ENCODE peak calls at places on chromosomes 13 and 19, in six cellular contexts. R is GM12865; A is HEK293T; Z is GM04504; J is omental fat pad; C is stimulated activated CD4-positive, alpha-beta T cell treated with anti-CD3 and anti-CD28 coated beads, Interleukin-4, amount 100 ng/mL, for 4 hours. I is an unnamed sample.
A peak's percentile ranks its signal among the peaks of the same experiment; 100 is the strongest.

GRCh38 chr13:33932765-33933406 is 114.9 kb downstream of the RFC3 start:
- DNase-seq in A (no peak), R (no peak), Z (no peak), J (no peak), C (no peak), I (no peak)

GRCh38 chr19:44748426-44749254 is at the start of gene BCL3:
- DNase-seq in R (peak; percentile 81), C (peak; percentile 63), Z (peak; percentile 54), A (peak; percentile 46), J (no peak), I (peak; percentile 77)

GRCh38 chr13:73984201-73984600 is 150.0 kb downstream of the KLF12 start:
- DNase-seq in R (no peak), Z (no peak), J (no peak), A (no peak), C (no peak), I (no peak)

GRCh38 chr19:46866407-46867132 is 5.8 kb downstream of the ARHGAP35 start:
- DNase-seq in C (no peak), A (no peak), Z (no peak), J (no peak), R (no peak), I (no peak)

GRCh38 chr19:13031917-13032623 is 36.8 kb downstream of the NFIX start:
- DNase-seq in R (no peak), J (no peak), Z (no peak), C (no peak), A (no peak), I (no peak)

GRCh38 chr13:74206061-74206561 is 71.9 kb upstream of the KLF12 start:
- DNase-seq in A (no peak), Z (peak; percentile 56), C (no peak), R (no peak), J (no peak), I (peak; percentile 72)

GRCh38 chr13:33937373-33938087 is 119.6 kb downstream of the RFC3 start:
- DNase-seq in R (no peak), C (no peak), J (no peak), Z (no peak), A (no peak), I (no peak)

GRCh38 chr13:44969858-44970484 is 19.3 kb downstream of the NUFIP1 start:
- DNase-seq in A (peak; percentile 51), R (peak; percentile 19), J (no peak), C (no peak), Z (peak; percentile 38), I (peak; percentile 28)

GRCh38 chr13:109786457-109787134 is at the start of gene IRS2:
- DNase-seq in Z (peak; percentile 76), A (peak; percentile 68), J (peak; percentile 87), R (peak; percentile 28), C (peak; percentile 93), I (peak; percentile 82)

GRCh38 chr13:109744512-109745051 is 41.8 kb downstream of the IRS2 start:
- DNase-seq in A (no peak), J (peak; percentile 35), C (no peak), Z (no peak), R (no peak), I (no peak)

GRCh38 chr13:113162783-113163685 is 4.6 kb downstream of the PROZ start:
- DNase-seq in A (no peak), J (no peak), Z (no peak), C (no peak), R (no peak), I (no peak)

GRCh38 chr13:67145950-67146349 is 84.2 kb downstream of the PCDH9 start:
- DNase-seq in Z (no peak), J (no peak), C (no peak), R (no peak), A (no peak), I (no peak)

GRCh38 chr19:6800991-6801396 is 28.5 kb downstream of the VAV1 start:
- DNase-seq in J (no peak), A (no peak), R (no peak), C (no peak), Z (peak; percentile 7), I (peak; percentile 98)

GRCh38 chr13:21557995-21558394 is 46.0 kb downstream of the MICU2 start:
- DNase-seq in Z (peak; percentile 8), R (peak; percentile 25), J (no peak), A (peak; percentile 8), C (no peak), I (no peak)

GRCh38 chr13:89925107-89925506 is 1422.4 kb upstream of the MIR17HG start:
- DNase-seq in R (peak; percentile 3), C (no peak), Z (no peak), A (peak; percentile 63), J (no peak), I (peak; percentile 18)

GRCh38 chr13:25286308-25286968 is 850 bp downstream of the MTMR6 start:
- DNase-seq in C (peak; percentile 19), A (peak; percentile 21), R (peak; percentile 69), Z (no peak), J (no peak), I (no peak)

GRCh38 chr13:57740719-57741118 is 109.2 kb downstream of the PCDH17 start:
- DNase-seq in R (no peak), A (no peak), C (no peak), Z (no peak), J (no peak), I (no peak)

GRCh38 chr19:50994129-50994528 is 7.3 kb downstream of the KLK8 start:
- DNase-seq in Z (no peak), C (no peak), A (peak; percentile 39), R (peak; percentile 16), J (no peak), I (no peak)

GRCh38 chr19:35613574-35613973 is 1.0 kb downstream of the HAUS5 start:
- DNase-seq in R (no peak), J (no peak), A (no peak), C (no peak), Z (no peak), I (no peak)

GRCh38 chr13:76856141-76856571 is 30.0 kb downstream of the KCTD12 start:
- DNase-seq in C (no peak), A (no peak), Z (peak; percentile 41), J (no peak), R (peak; percentile 10), I (peak; percentile 86)

GRCh38 chr19:4375620-4376228 is 24.6 kb downstream of the SH3GL1 start:
- DNase-seq in Z (no peak), A (peak; percentile 55), R (peak; percentile 87), C (no peak), J (no peak), I (peak; percentile 85)

GRCh38 chr13:78736142-78736541 is 77.2 kb upstream of the OBI1 start:
- DNase-seq in A (no peak), J (no peak), Z (no peak), C (no peak), R (no peak), I (no peak)

GRCh38 chr19:4495471-4495870 is 22.8 kb downstream of the PLIN4 start:
- DNase-seq in C (no peak), R (peak; percentile 34), Z (no peak), A (no peak), J (no peak), I (no peak)

GRCh38 chr19:56132316-56132822 is 8.7 kb upstream of the ZNF444 start:
- DNase-seq in R (no peak), J (no peak), C (no peak), A (no peak), Z (no peak), I (peak; percentile 93)

GRCh38 chr13:114263590-114263989 is 17.8 kb upstream of the UPF3A start:
- DNase-seq in A (no peak), C (no peak), Z (no peak), J (no peak), R (peak; percentile 55), I (no peak)

GRCh38 chr13:113848020-113848419 is 15.9 kb downstream of the GAS6 start:
- DNase-seq in R (no peak), C (no peak), J (peak; percentile 15), Z (no peak), A (no peak), I (no peak)